ENCODE peak calls at places on chromosomes 7 and 10, in ten cellular contexts. T, A, N, Q, F, M, L, P, W and K are unnamed samples.

GRCh38 chr10:20631229-20631628 is 265.9 kb downstream of the NEBL start:
- DNase-seq in T (no peak), A (no peak), N (no peak), Q (no peak), F (no peak), M (no peak), L (no peak), P (no peak), W (no peak), K (no peak)

GRCh38 chr7:75604408-75604807 is 112.3 kb downstream of the SPDYE5 start:
- DNase-seq in T (no peak), A (no peak), N (no peak), Q (no peak), F (no peak), M (no peak), L (no peak), P (no peak), W (no peak), K (no peak)

GRCh38 chr7:4951903-4952636 is 6.9 kb downstream of the MMD2 start:
- DNase-seq in T (no peak), A (peak; percentile 84), N (no peak), Q (no peak), F (peak; percentile 7), M (no peak), L (peak; percentile 40), P (peak; percentile 37), W (no peak), K (no peak)

GRCh38 chr7:151876112-151876898 is 610 bp downstream of the PRKAG2 start:
- DNase-seq in T (peak; percentile 91), A (peak; percentile 90), N (peak; percentile 91), Q (peak; percentile 77), F (peak; percentile 17), M (peak; percentile 80), L (peak; percentile 24), P (no peak), W (peak; percentile 89), K (no peak)

GRCh38 chr10:5919568-5919967 is 29.5 kb downstream of the FBH1 start:
- DNase-seq in T (no peak), A (no peak), N (no peak), Q (no peak), F (no peak), M (no peak), L (no peak), P (no peak), W (no peak), K (no peak)

GRCh38 chr10:97049670-97050069 is 136.1 kb downstream of the SLIT1 start:
- DNase-seq in T (no peak), A (peak; percentile 42), N (peak; percentile 24), Q (no peak), F (no peak), M (no peak), L (no peak), P (no peak), W (no peak), K (no peak)

GRCh38 chr10:89090760-89091455 is 100.3 kb downstream of the FAS start:
- DNase-seq in T (no peak), A (no peak), N (no peak), Q (no peak), F (peak; percentile 50), M (no peak), L (no peak), P (no peak), W (no peak), K (no peak)

GRCh38 chr10:19947656-19948055 is 131.4 kb downstream of the PLXDC2 start:
- DNase-seq in T (no peak), A (no peak), N (no peak), Q (no peak), F (no peak), M (no peak), L (no peak), P (no peak), W (no peak), K (no peak)

GRCh38 chr10:128066954-128067382 is 59.3 kb downstream of the MKI67 start:
- DNase-seq in T (peak; percentile 30), A (no peak), N (no peak), Q (no peak), F (no peak), M (no peak), L (no peak), P (no peak), W (no peak), K (no peak)

DNA sequence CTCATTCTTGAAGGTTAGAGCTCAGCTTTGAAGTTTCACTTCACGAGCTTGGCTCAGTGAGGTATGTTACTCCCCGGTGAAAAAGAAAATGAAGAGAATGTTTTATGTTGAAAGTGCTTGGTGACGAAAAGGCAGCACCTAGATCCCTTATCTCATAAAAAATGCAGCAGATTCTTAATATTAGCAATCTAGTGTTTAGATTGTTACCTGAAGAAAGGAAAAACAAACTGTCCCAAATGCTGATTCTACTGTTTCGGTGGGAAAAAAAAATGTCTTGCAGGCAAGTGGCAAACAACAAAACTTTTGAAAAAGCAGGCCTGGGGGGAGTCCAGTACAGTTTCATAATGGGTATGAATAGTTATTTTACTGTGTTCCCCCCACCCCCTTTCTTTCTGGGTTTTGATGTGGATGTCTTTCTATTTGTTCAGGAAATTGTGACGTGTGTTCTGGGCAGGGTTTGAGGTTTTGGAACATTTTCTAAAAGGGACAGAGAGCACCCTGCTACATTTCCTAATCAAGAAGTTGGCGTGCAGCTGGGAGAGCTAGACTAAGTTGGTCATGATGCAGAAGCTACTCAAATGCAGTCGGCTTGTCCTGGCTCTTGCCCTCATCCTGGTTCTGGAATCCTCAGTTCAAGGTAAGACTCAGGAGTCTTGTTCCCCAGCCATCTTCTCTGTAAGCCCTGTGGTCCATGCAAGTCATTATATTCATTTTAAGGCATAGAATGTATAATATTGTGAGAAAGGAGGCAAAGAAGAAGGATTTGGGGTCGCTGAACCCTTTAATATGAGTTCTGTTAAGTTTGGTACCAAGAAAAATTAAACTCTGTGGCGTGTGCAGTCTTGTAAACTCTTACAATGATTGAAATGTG is at the start of gene SRGN:
- DNase-seq in T (peak; percentile 95), A (no peak), N (no peak), Q (peak; percentile 60), F (peak; percentile 67), M (no peak), L (peak; percentile 99), P (peak; percentile 95), W (peak; percentile 87), K (no peak)
- H3K4me3 ChIP-seq in T (peak within 1 kb of the TSS; percentile 47), A (no peak within 1 kb of the TSS), N (no peak within 1 kb of the TSS), Q (peak within 1 kb of the TSS; percentile 13), F (peak within 1 kb of the TSS; percentile 2), M (no peak within 1 kb of the TSS), L (peak within 1 kb of the TSS; percentile 72), P (peak within 1 kb of the TSS; percentile 70), W (peak within 1 kb of the TSS; percentile 39), K (peak within 1 kb of the TSS; percentile 6)

GRCh38 chr10:35504132-35504531 is 101.0 kb upstream of the GJD4 start:
- DNase-seq in T (no peak), A (no peak), N (no peak), Q (no peak), F (no peak), M (no peak), L (no peak), P (no peak), W (no peak), K (no peak)

GRCh38 chr10:35503548-35503947 is 101.6 kb upstream of the GJD4 start:
- DNase-seq in T (no peak), A (no peak), N (no peak), Q (no peak), F (no peak), M (peak; percentile 33), L (no peak), P (no peak), W (no peak), K (no peak)

GRCh38 chr10:35502697-35503096 is 102.4 kb upstream of the GJD4 start:
- DNase-seq in T (no peak), A (no peak), N (no peak), Q (no peak), F (no peak), M (no peak), L (no peak), P (no peak), W (no peak), K (no peak)

GRCh38 chr10:35498693-35499092 is 106.4 kb upstream of the GJD4 start:
- DNase-seq in T (no peak), A (no peak), N (no peak), Q (no peak), F (no peak), M (no peak), L (no peak), P (no peak), W (no peak), K (no peak)

DNA sequence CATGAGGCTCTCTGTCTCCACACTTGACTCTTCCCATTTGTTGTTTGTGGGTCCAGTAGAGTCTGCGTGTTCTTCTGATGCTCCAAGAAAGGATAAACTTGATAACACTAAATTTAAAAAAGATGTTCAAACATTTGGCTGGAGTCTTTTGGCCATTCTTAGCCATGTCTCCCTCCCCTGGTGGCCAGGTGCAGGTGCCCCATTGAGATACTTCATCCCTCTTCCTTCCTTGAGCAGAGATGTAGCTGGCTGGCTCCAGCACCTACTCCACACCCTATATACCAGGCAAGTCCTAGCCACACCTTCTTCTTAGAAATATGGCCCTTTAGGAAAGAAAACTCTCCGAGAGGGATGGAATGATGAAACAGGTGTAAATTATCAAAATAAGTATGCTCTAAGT is 103.2 kb upstream of the GJD4 start:
- DNase-seq in T (no peak), A (no peak), N (no peak), Q (no peak), F (no peak), M (no peak), L (peak; percentile 57), P (no peak), W (no peak), K (no peak)
- TF ChIP-seq CTCF in T (no peak), A (peak; percentile 73), N (no peak), Q (no peak), F (no peak), M (no peak), L (peak; percentile 93), P (peak; percentile 41), W (no peak), K (no peak)

GRCh38 chr10:34299105-34299611 is 515.9 kb downstream of the PARD3 start:
- DNase-seq in T (no peak), A (no peak), N (no peak), Q (no peak), F (peak; percentile 72), M (no peak), L (peak; percentile 52), P (peak; percentile 75), W (no peak), K (no peak)
- H3K4me3 ChIP-seq in T (no peak overlapping the region), A (no peak overlapping the region), N (no peak overlapping the region), Q (no peak overlapping the region), F (no peak overlapping the region), M (peak overlapping the region; percentile 9), L (no peak overlapping the region), P (no peak overlapping the region), W (no peak overlapping the region), K (no peak overlapping the region)

GRCh38 chr7:20993693-20994092 is 207.0 kb upstream of the SP8 start:
- DNase-seq in T (no peak), A (no peak), N (no peak), Q (no peak), F (no peak), M (no peak), L (no peak), P (no peak), W (no peak), K (no peak)

GRCh38 chr7:20991544-20991943 is 204.9 kb upstream of the SP8 start:
- DNase-seq in T (no peak), A (peak; percentile 54), N (no peak), Q (no peak), F (no peak), M (no peak), L (peak; percentile 28), P (no peak), W (no peak), K (no peak)
- TF ChIP-seq CTCF in T (no peak), A (peak; percentile 66), N (no peak), Q (no peak), F (no peak), M (no peak), L (peak; percentile 60), P (no peak), W (no peak), K (no peak)